ENCODE peak calls at places on chromosomes 4 and X, in eight cellular contexts. C is AG09319; G is central memory CD4-positive, alpha-beta T cell; P is brain microvascular endothelial cell; U is heart right ventricle; H is T-helper 2 cell; E is M059J; L is transverse colon. M is an unnamed sample.

GRCh38 chr4:1035510-1035909 is 24.1 kb downstream of the FGFRL1 start:
- DNase-seq in H (no peak), P (no peak), U (peak; percentile 56), C (no peak), L (peak; percentile 38), G (no peak), E (no peak), M (peak; percentile 44)

GRCh38 chr4:4872148-4872903 is 12.9 kb downstream of the MSX1 start:
- DNase-seq in G (no peak), P (no peak), E (no peak), H (no peak), L (no peak), U (no peak), C (no peak), M (no peak)

GRCh38 chr4:2995546-2996265 is 32.3 kb downstream of the GRK4 start:
- DNase-seq in P (no peak), H (no peak), C (no peak), L (no peak), G (no peak), U (no peak), E (no peak), M (no peak)

GRCh38 chrX:107731831-107732502 is 43.6 kb downstream of the TSC22D3 start:
- DNase-seq in H (no peak), E (peak; percentile 94), G (no peak), L (peak; percentile 80), P (peak; percentile 59), U (peak; percentile 87), C (no peak), M (peak; percentile 77)

GRCh38 chr4:142331132-142331531 is 515.0 kb downstream of the INPP4B start:
- DNase-seq in L (no peak), H (no peak), E (peak; percentile 24), C (no peak), P (peak; percentile 39), U (peak; percentile 16), G (no peak), M (no peak)

GRCh38 chr4:98394134-98394533 is 132.9 kb downstream of the RAP1GDS1 start:
- DNase-seq in E (peak; percentile 9), C (no peak), H (no peak), P (no peak), U (no peak), G (no peak), L (no peak), M (no peak)

GRCh38 chr4:180059216-180059881 is 2183.9 kb upstream of the TENM3 start:
- DNase-seq in H (no peak), L (peak; percentile 10), G (no peak), E (no peak), P (no peak), U (no peak), C (no peak), M (peak; percentile 10)

GRCh38 chrX:68090266-68090665 is 343.0 kb downstream of the OPHN1 start:
- DNase-seq in L (no peak), P (no peak), G (no peak), E (no peak), C (no peak), U (no peak), H (no peak), M (no peak)

GRCh38 chr4:89838005-89838404 is 1.0 kb upstream of the SNCA start:
- DNase-seq in C (no peak), P (no peak), E (peak; percentile 33), L (no peak), G (no peak), U (no peak), H (no peak), M (no peak)

GRCh38 chr4:157096439-157096838 is 20.5 kb downstream of the GLRB start:
- DNase-seq in L (no peak), H (no peak), E (no peak), G (no peak), U (no peak), P (peak; percentile 26), C (no peak), M (no peak)

GRCh38 chrX:24515447-24515846 is 50.4 kb downstream of the PDK3 start:
- DNase-seq in U (no peak), G (no peak), H (no peak), P (peak; percentile 5), L (no peak), C (no peak), E (no peak), M (no peak)